ENCODE peak calls at places on chromosomes 2 and 18, in four cellular contexts. G is pons, S is caudate nucleus, K is AG09319. N is an unnamed sample.

GRCh38 chr2:171811229-171811628 is 82.8 kb downstream of the SLC25A12 start:
- DNase-seq in G (peak), K (peak), S (no peak), N (no peak)

GRCh38 chr2:48715042-48715899 is 40.3 kb downstream of the LHCGR start:
- DNase-seq in K (no peak), S (no peak), G (no peak), N (peak)

GRCh38 chr2:32882911-32883810 is 63.6 kb upstream of the LTBP1 start:
- DNase-seq in G (no peak), S (no peak), K (peak), N (peak)

GRCh38 chr2:161104054-161104553 is 56.1 kb upstream of the TANK start:
- DNase-seq in S (no peak), G (no peak), K (no peak), N (no peak)

GRCh38 chr2:142805244-142805643 is 72.2 kb upstream of the KYNU start:
- DNase-seq in K (no peak), S (no peak), G (no peak), N (no peak)

GRCh38 chr2:207231106-207231860 is 65.5 kb upstream of the KLF7 start:
- DNase-seq in S (no peak), G (no peak), K (no peak), N (no peak)

GRCh38 chr2:101734511-101735165 is 37.1 kb downstream of the MAP4K4 start:
- DNase-seq in S (peak), K (no peak), G (peak), N (no peak)

GRCh38 chr2:215454519-215454918 is 18.7 kb upstream of the FN1 start:
- DNase-seq in K (no peak), S (no peak), G (peak), N (no peak)

GRCh38 chr2:35081001-35081628 is 1274.5 kb upstream of the CRIM1 start:
- DNase-seq in G (no peak), S (no peak), K (no peak), N (no peak)

GRCh38 chr2:3242747-3243369 is 134.8 kb downstream of the EIPR1 start:
- DNase-seq in G (no peak), K (no peak), S (no peak), N (no peak)

GRCh38 chr2:189865836-189866235 is 81.6 kb downstream of the PMS1 start:
- DNase-seq in G (no peak), K (no peak), S (no peak), N (no peak)

GRCh38 chr2:120395686-120396518 is 50.0 kb downstream of the INHBB start:
- DNase-seq in K (no peak), S (no peak), G (no peak), N (no peak)

GRCh38 chr2:213145723-213146242 is 5.6 kb downstream of the IKZF2 start:
- DNase-seq in K (no peak), S (no peak), G (no peak), N (no peak)

GRCh38 chr18:53906681-53907080 is 317.8 kb downstream of the MBD2 start:
- DNase-seq in G (no peak), K (peak), S (no peak), N (no peak)

GRCh38 chr2:88627055-88627855 is at the start of gene EIF2AK3:
- DNase-seq in S (peak), K (peak), G (peak), N (peak)

GRCh38 chr2:232330068-232330999 is 48.2 kb upstream of the ALPP start:
- DNase-seq in S (no peak), G (no peak), K (no peak), N (no peak)

GRCh38 chr18:22320736-22321135 is 97.0 kb downstream of the CTAGE1 start:
- DNase-seq in K (no peak), G (no peak), S (no peak), N (no peak)

GRCh38 chr18:62341423-62341920 is 16.4 kb downstream of the TNFRSF11A start:
- DNase-seq in K (no peak), S (no peak), G (no peak), N (no peak)

GRCh38 chr2:239692348-239692747 is 291.5 kb upstream of the HDAC4 start:
- DNase-seq in S (no peak), K (no peak), G (no peak), N (no peak)

GRCh38 chr2:219205981-219206441 is 571 bp upstream of the ZFAND2B start:
- DNase-seq in S (no peak), K (no peak), G (no peak), N (no peak)

GRCh38 chr2:75390184-75390583 is 170.6 kb downstream of the EVA1A start:
- DNase-seq in K (no peak), G (no peak), S (no peak), N (no peak)

GRCh38 chr2:202938960-202939359 is 26.9 kb downstream of the CARF start:
- DNase-seq in G (no peak), K (no peak), S (no peak), N (no peak)

GRCh38 chr2:38434595-38434994 is 57.5 kb upstream of the ATL2 start:
- DNase-seq in S (no peak), G (no peak), K (no peak), N (no peak)

GRCh38 chr2:237604960-237605359 is 14.4 kb upstream of the RAB17 start:
- DNase-seq in S (no peak), G (no peak), K (no peak), N (no peak)

N was measured in AG04450.